ENCODE peak calls at places on chromosomes 3 and 15, in seven cellular contexts. U is activated CD8-positive, alpha-beta T cell treated with anti-CD3 and anti-CD28 coated beads for 36 hours; E is hepatic stellate cell; V is iPS-NIHi11; G is T-helper 9 cell; O is NCI-H226; S is SHP77. H is an unnamed sample.

GRCh38 chr15:58221591-58222241 is 83.5 kb downstream of the AQP9 start:
- DNase-seq in G (no peak), O (no peak), V (peak; percentile 77), U (peak; percentile 10), E (peak; percentile 43), S (no peak), H (no peak)

GRCh38 chr3:128274837-128275236 is 121.6 kb downstream of the EEFSEC start:
- DNase-seq in S (no peak), O (peak; percentile 92), E (peak; percentile 95), V (peak; percentile 47), G (no peak), U (no peak), H (peak; percentile 50)

GRCh38 chr3:122060044-122060694 is 5.0 kb downstream of the CD86 start:
- DNase-seq in U (no peak), O (no peak), G (no peak), V (no peak), E (no peak), S (no peak), H (no peak)

GRCh38 chr15:79157631-79158592 is 67.3 kb upstream of the RASGRF1 start:
- DNase-seq in S (no peak), O (no peak), G (no peak), E (no peak), U (no peak), V (no peak), H (no peak)

GRCh38 chr15:78340243-78341056 is at the start of gene CRABP1:
- DNase-seq in G (no peak), O (no peak), S (no peak), E (no peak), V (peak; percentile 83), U (peak; percentile 16), H (no peak)

GRCh38 chr15:55198706-55199105 is 2.0 kb upstream of the RSL24D1 start:
- DNase-seq in S (no peak), E (no peak), U (no peak), O (no peak), V (no peak), G (no peak), H (no peak)

GRCh38 chr15:60679256-60679655 is 200.3 kb upstream of the ICE2 start:
- DNase-seq in S (no peak), E (no peak), V (no peak), U (no peak), G (no peak), O (peak; percentile 17), H (no peak)

GRCh38 chr15:39323706-39324105 is 257.2 kb upstream of the THBS1 start:
- DNase-seq in E (no peak), U (no peak), V (no peak), O (no peak), S (no peak), G (no peak), H (no peak)

GRCh38 chr3:49900491-49901153 is 3.1 kb downstream of the MST1R start:
- DNase-seq in E (peak; percentile 70), G (no peak), V (peak; percentile 52), U (no peak), O (peak; percentile 97), S (no peak), H (peak; percentile 59)

GRCh38 chr3:178492496-178492895 is 43.7 kb upstream of the KCNMB2 start:
- DNase-seq in E (no peak), S (no peak), V (no peak), U (no peak), G (no peak), O (no peak), H (no peak)

GRCh38 chr15:77541421-77542181 is 91.1 kb downstream of the LINGO1 start:
- DNase-seq in G (no peak), V (no peak), U (no peak), E (peak; percentile 47), O (peak; percentile 48), S (no peak), H (no peak)

GRCh38 chr3:101941253-101942039 is 92.1 kb downstream of the NFKBIZ start:
- DNase-seq in U (no peak), S (no peak), O (no peak), G (no peak), E (no peak), V (no peak), H (no peak)

GRCh38 chr3:31377045-31377642 is 155.6 kb upstream of the STT3B start:
- DNase-seq in E (no peak), V (no peak), G (no peak), S (no peak), U (peak; percentile 52), O (peak; percentile 63), H (peak; percentile 75)

GRCh38 chr3:192128922-192129321 is 598.4 kb downstream of the FGF12 start:
- DNase-seq in O (no peak), U (no peak), G (no peak), V (no peak), E (no peak), S (no peak), H (no peak)